ENCODE peak calls at places on chromosomes 13 and 19, in four cellular contexts. I is HepG2, F is K562, C is HCT116. M is an unnamed sample.

GRCh38 chr13:70183041-70183440 is 74.8 kb upstream of the KLHL1 start:
- DNase-seq in I (no peak), F (no peak), C (no peak), M (no peak)

GRCh38 chr13:32426981-32427851 is 714 bp downstream of the N4BP2L1 start:
- DNase-seq in I (no peak), F (no peak), C (no peak), M (peak)

GRCh38 chr13:49023441-49023840 is 47.7 kb downstream of the FNDC3A start:
- DNase-seq in I (no peak), F (no peak), C (peak), M (no peak)

GRCh38 chr13:43783820-43784219 is 3.0 kb downstream of the ENOX1 start:
- DNase-seq in I (no peak), F (no peak), C (no peak), M (peak)

GRCh38 chr13:113926951-113927660 is 46.8 kb downstream of the C13orf46 start:
- DNase-seq in I (no peak), F (no peak), C (no peak), M (peak)

GRCh38 chr13:33284916-33285315 is 639 bp downstream of the STARD13 start:
- DNase-seq in I (peak), F (no peak), C (no peak), M (no peak)

GRCh38 chr19:10419646-10420443 is 493 bp upstream of the PDE4A start:
- DNase-seq in I (no peak), F (peak), C (peak), M (peak)

GRCh38 chr13:72808917-72809500 is 27.1 kb downstream of the PIBF1 start:
- DNase-seq in I (peak), F (no peak), C (no peak), M (peak)

GRCh38 chr13:110555601-110556223 is 5.8 kb downstream of the RAB20 start:
- DNase-seq in I (peak), F (no peak), C (no peak), M (no peak)

GRCh38 chr19:5340637-5341447 is at the start of gene PTPRS:
- DNase-seq in I (peak), F (peak), C (peak), M (peak)

GRCh38 chr19:46926201-46927071 is 65.6 kb downstream of the ARHGAP35 start:
- DNase-seq in I (no peak), F (no peak), C (no peak), M (no peak)

GRCh38 chr13:112057736-112058518 is 9.0 kb upstream of the SOX1 start:
- DNase-seq in I (no peak), F (peak), C (no peak), M (no peak)

GRCh38 chr19:18744019-18744418 is 47.1 kb downstream of the COMP start:
- DNase-seq in I (no peak), F (no peak), C (no peak), M (no peak)

GRCh38 chr13:51590966-51591627 is 6.8 kb downstream of the WDFY2 start:
- DNase-seq in I (peak), F (peak), C (no peak), M (peak)

DNA sequence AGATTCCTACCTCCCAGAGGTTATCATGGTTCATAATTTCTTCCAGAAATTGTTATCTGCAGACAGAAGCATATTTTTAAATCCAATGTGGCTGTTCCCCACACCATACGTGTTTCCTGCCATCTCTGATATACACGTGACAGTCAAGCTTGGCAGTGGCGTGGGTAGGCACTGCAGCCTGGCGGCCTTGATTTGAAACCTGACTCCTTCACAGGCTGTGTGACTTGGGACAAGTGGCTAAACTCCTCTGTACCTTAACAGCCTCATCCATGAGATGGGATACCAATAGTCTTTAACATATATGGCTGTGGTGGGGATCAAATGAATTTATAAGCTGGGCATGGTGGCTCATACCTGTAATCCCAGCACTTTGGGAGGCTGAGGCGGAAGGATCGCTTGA is 33.2 kb downstream of the DPF1 start:
- DNase-seq in I (no peak), F (no peak), C (no peak), M (no peak)
- TF ChIP-seq ELF1 in I (no peak), F (no peak), C (no peak), M (no peak)

DNA sequence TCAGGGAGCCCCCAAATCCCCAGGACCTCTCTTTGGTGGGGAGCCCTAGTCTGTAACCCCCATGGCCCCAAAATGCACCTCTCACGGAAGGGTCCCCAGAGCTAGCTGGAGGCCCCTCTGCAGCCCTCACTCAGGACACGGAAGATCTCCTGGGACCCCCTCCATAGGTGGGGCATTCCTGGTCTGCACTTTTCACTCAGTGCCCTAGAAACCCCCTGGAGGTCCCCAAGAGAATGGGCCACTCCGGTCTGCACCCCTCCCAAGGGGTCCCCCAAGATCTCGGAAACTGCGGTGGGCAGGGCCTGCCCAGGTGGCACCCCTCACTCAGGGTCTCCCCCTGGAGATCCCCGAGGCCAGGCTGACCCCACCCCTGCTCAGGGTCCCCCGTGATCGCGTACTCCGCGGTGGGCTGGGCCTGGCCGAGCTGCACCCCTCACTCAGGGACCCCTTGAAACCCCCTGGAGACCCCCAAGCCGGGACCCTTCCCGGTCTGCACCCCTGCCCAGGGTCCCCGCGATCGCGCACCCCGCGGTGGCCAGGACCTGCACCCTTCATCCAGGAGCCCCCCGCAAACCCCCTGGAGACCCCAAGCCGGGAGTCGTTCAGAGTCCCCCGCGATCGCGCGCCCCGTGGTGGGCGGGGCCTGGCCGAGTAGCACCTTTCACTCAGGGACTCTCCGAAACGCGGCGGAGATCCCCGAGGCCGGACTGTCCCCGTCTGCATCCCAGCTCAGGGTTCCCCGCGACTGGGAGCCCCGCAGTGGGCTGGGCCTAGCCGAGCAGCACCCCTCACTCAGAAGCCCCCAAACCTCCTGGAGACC is 1.1 kb downstream of the LMNB2 start:
- DNase-seq in I (no peak), F (peak), C (no peak), M (peak)
- TF ChIP-seq ELF1 in I (no peak), F (no peak), C (no peak), M (no peak)

DNA sequence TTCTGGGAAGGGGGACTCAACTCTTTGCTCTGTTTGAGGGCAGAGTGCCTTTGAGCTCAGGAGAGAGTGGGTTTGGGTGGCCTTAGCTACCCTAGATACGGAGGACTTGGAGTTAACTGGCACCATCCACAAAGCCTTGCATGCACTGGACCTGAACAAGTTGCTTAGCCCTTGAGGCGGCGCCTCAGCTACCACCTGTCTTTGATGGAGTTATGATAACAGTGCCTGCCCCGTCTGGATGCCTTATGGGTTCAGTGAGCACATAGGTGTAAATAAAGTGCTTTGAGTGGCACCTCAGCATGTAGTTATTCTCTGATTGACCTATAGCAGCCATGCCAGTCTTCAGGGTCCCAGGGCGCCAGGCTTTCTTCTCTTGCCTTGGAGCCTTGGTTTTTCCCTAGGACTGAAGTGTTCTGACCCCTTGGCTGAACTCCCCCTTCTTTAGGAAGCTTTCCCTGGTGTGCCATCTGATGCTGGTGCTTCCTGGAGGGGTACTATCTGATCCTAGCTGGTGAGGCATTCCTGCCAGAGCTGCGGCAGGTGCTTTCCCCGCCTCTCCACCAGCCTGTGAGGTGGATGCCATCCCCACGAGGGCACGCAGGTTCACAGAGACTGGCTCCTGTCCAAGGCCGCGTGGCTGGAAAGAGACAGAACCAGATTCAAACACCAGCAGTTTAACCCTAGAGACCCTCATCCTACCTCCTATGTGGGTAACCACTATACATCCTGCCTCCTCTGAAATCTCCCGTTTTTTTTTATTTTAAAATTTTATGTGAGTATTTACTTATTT is 5.8 kb downstream of the BCKDHA start:
- DNase-seq in I (no peak), F (no peak), C (no peak), M (no peak)
- TF ChIP-seq ELF1 in I (no peak), F (no peak), C (no peak), M (no peak)

GRCh38 chr19:50430888-50431342 is 1.8 kb upstream of the MYBPC2 start:
- DNase-seq in I (no peak), F (no peak), C (no peak), M (no peak)

GRCh38 chr19:50427318-50427925 is 5.3 kb upstream of the MYBPC2 start:
- DNase-seq in I (no peak), F (no peak), C (no peak), M (no peak)

GRCh38 chr19:50428768-50429463 is 3.8 kb upstream of the MYBPC2 start:
- DNase-seq in I (no peak), F (no peak), C (no peak), M (no peak)

GRCh38 chr19:50425581-50425980 is 6.8 kb downstream of the SPIB start:
- DNase-seq in I (no peak), F (no peak), C (no peak), M (no peak)

GRCh38 chr19:50427997-50428425 is 4.7 kb upstream of the MYBPC2 start:
- DNase-seq in I (no peak), F (no peak), C (no peak), M (no peak)
- TF ChIP-seq ELF1 in I (no peak), F (no peak), C (no peak), M (no peak)

GRCh38 chr13:27309967-27310598 is 39.5 kb downstream of the RASL11A start:
- DNase-seq in I (no peak), F (no peak), C (peak), M (no peak)
- TF ChIP-seq ELF1 in I (no peak), F (no peak), C (no peak), M (no peak)

GRCh38 chr19:28963481-28964245 is 249.3 kb downstream of the UQCRFS1 start:
- DNase-seq in I (no peak), F (no peak), C (no peak), M (no peak)

GRCh38 chr19:28971011-28971410 is 241.9 kb downstream of the UQCRFS1 start:
- DNase-seq in I (no peak), F (no peak), C (no peak), M (no peak)

GRCh38 chr19:28964500-28964899 is 248.5 kb downstream of the UQCRFS1 start:
- DNase-seq in I (no peak), F (no peak), C (no peak), M (no peak)

GRCh38 chr19:28968721-28969120 is 244.2 kb downstream of the UQCRFS1 start:
- DNase-seq in I (no peak), F (no peak), C (no peak), M (no peak)

DNA sequence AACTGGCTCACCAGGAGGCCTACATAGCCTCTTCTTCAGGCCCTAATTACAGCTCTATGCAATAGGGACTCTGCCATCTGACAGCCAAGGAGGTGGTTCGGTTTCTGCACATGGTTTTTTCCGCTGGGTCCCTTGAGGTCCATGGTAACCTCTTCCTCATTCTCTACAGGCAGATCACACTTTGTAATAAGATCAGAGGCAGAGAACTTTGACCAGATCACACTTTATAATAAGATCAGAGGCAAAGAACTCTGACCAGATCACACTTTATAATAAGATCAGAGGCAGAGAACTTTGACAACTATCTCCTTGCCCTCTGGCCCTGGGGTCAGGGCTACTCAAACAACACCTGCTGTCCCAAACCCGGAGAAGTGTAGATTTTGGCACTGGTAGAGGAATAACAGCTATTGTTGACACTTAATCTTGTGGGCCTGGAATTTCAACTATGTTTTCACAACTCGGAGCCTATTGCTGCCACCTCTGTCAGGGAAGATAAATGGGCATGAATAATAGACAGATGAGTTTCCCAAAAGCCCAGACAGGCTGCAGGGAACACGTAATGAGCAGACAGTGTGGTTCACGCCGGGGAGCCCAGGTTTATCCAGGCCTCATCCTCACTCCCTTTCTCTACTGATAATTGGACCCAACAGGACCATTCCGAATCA is 246.1 kb downstream of the UQCRFS1 start:
- DNase-seq in I (no peak), F (no peak), C (no peak), M (no peak)
- TF ChIP-seq ELF1 in I (no peak), F (no peak), C (no peak), M (no peak)